ENCODE peak calls at places on chromosome 14, in four cellular contexts. One of them, this sample, is unnamed.

GRCh38 chr14:30230719-30231118 is 303.1 kb upstream of the PRKD1 start:
- DNase-seq in effector memory CD4-positive, alpha-beta T cell: no peak
- DNase-seq in astrocyte: no peak
- DNase-seq in neuronal stem cell: no peak
- DNase-seq in this sample: no peak

GRCh38 chr14:87566986-87567385 is 426.0 kb downstream of the GALC start:
- DNase-seq in effector memory CD4-positive, alpha-beta T cell: no peak
- DNase-seq in astrocyte: peak; percentile 59
- DNase-seq in neuronal stem cell: no peak
- DNase-seq in this sample: no peak

GRCh38 chr14:96616168-96616681 is 114.0 kb downstream of the PAPOLA start:
- DNase-seq in effector memory CD4-positive, alpha-beta T cell: no peak
- DNase-seq in astrocyte: no peak
- DNase-seq in neuronal stem cell: no peak
- DNase-seq in this sample: peak; percentile 44

GRCh38 chr14:92625213-92625612 is 111.6 kb downstream of the RIN3 start:
- DNase-seq in effector memory CD4-positive, alpha-beta T cell: no peak
- DNase-seq in astrocyte: peak; percentile 98
- DNase-seq in neuronal stem cell: no peak
- DNase-seq in this sample: no peak

GRCh38 chr14:28754209-28754985 is 12.2 kb upstream of the FOXG1 start:
- DNase-seq in effector memory CD4-positive, alpha-beta T cell: no peak
- DNase-seq in astrocyte: no peak
- DNase-seq in neuronal stem cell: no peak
- DNase-seq in this sample: peak; percentile 36

GRCh38 chr14:74324945-74325361 is 22.2 kb upstream of the ABCD4 start:
- DNase-seq in effector memory CD4-positive, alpha-beta T cell: no peak
- DNase-seq in astrocyte: peak; percentile 4
- DNase-seq in neuronal stem cell: peak; percentile 38
- DNase-seq in this sample: peak; percentile 25

GRCh38 chr14:93036652-93037341 is 78.9 kb downstream of the ITPK1 start:
- DNase-seq in effector memory CD4-positive, alpha-beta T cell: no peak
- DNase-seq in astrocyte: no peak
- DNase-seq in neuronal stem cell: peak; percentile 66
- DNase-seq in this sample: no peak

GRCh38 chr14:77574446-77575125 is 41.9 kb downstream of the SPTLC2 start:
- DNase-seq in effector memory CD4-positive, alpha-beta T cell: no peak
- DNase-seq in astrocyte: peak; percentile 22
- DNase-seq in neuronal stem cell: no peak
- DNase-seq in this sample: no peak

GRCh38 chr14:102908766-102909455 is 13.6 kb upstream of the AMN start:
- DNase-seq in effector memory CD4-positive, alpha-beta T cell: no peak
- DNase-seq in astrocyte: no peak
- DNase-seq in neuronal stem cell: no peak
- DNase-seq in this sample: no peak

GRCh38 chr14:59870277-59871165 is at the start of gene RTN1:
- DNase-seq in effector memory CD4-positive, alpha-beta T cell: no peak
- DNase-seq in astrocyte: peak; percentile 33
- DNase-seq in neuronal stem cell: peak; percentile 65
- DNase-seq in this sample: peak; percentile 15

GRCh38 chr14:57179273-57179672 is 89.4 kb downstream of the EXOC5 start:
- DNase-seq in effector memory CD4-positive, alpha-beta T cell: no peak
- DNase-seq in astrocyte: no peak
- DNase-seq in neuronal stem cell: no peak
- DNase-seq in this sample: no peak

GRCh38 chr14:21042918-21043317 is 756 bp downstream of the RNASE7 start:
- DNase-seq in effector memory CD4-positive, alpha-beta T cell: no peak
- DNase-seq in astrocyte: no peak
- DNase-seq in neuronal stem cell: no peak
- DNase-seq in this sample: no peak

GRCh38 chr14:89563503-89563902 is 146.5 kb upstream of the FOXN3 start:
- DNase-seq in effector memory CD4-positive, alpha-beta T cell: no peak
- DNase-seq in astrocyte: no peak
- DNase-seq in neuronal stem cell: no peak
- DNase-seq in this sample: no peak

GRCh38 chr14:67820428-67820881 is 876 bp downstream of the RAD51B start:
- DNase-seq in effector memory CD4-positive, alpha-beta T cell: no peak
- DNase-seq in astrocyte: peak; percentile 12
- DNase-seq in neuronal stem cell: no peak
- DNase-seq in this sample: peak; percentile 79

GRCh38 chr14:49240383-49240782 is 345.8 kb downstream of the RPS29 start:
- DNase-seq in effector memory CD4-positive, alpha-beta T cell: no peak
- DNase-seq in astrocyte: no peak
- DNase-seq in neuronal stem cell: no peak
- DNase-seq in this sample: no peak

GRCh38 chr14:92382677-92383076 is 59.7 kb downstream of the SLC24A4 start:
- DNase-seq in effector memory CD4-positive, alpha-beta T cell: no peak
- DNase-seq in astrocyte: no peak
- DNase-seq in neuronal stem cell: no peak
- DNase-seq in this sample: no peak

GRCh38 chr14:71658261-71658860 is 273.9 kb upstream of the RGS6 start:
- DNase-seq in effector memory CD4-positive, alpha-beta T cell: no peak
- DNase-seq in astrocyte: peak; percentile 44
- DNase-seq in neuronal stem cell: no peak
- DNase-seq in this sample: no peak

GRCh38 chr14:31229638-31230229 is 22.1 kb upstream of the HECTD1 start:
- DNase-seq in effector memory CD4-positive, alpha-beta T cell: no peak
- DNase-seq in astrocyte: peak; percentile 91
- DNase-seq in neuronal stem cell: peak; percentile 29
- DNase-seq in this sample: peak; percentile 99

GRCh38 chr14:106528717-106529116 is 1002.3 kb downstream of the TMEM121 start:
- DNase-seq in effector memory CD4-positive, alpha-beta T cell: no peak
- DNase-seq in astrocyte: no peak
- DNase-seq in neuronal stem cell: no peak
- DNase-seq in this sample: no peak

GRCh38 chr14:80446356-80446755 is 235.1 kb upstream of the DIO2 start:
- DNase-seq in effector memory CD4-positive, alpha-beta T cell: no peak
- DNase-seq in astrocyte: peak; percentile 43
- DNase-seq in neuronal stem cell: no peak
- DNase-seq in this sample: no peak

GRCh38 chr14:70921669-70922068 is 14.4 kb downstream of the PCNX1 start:
- DNase-seq in effector memory CD4-positive, alpha-beta T cell: no peak
- DNase-seq in astrocyte: no peak
- DNase-seq in neuronal stem cell: no peak
- DNase-seq in this sample: no peak

GRCh38 chr14:35403085-35403396 is 1.5 kb downstream of the NFKBIA start:
- DNase-seq in effector memory CD4-positive, alpha-beta T cell: peak; percentile 27
- DNase-seq in astrocyte: peak; percentile 66
- DNase-seq in neuronal stem cell: no peak
- DNase-seq in this sample: peak; percentile 36

GRCh38 chr14:35932659-35933159 is 106.6 kb downstream of the BRMS1L start:
- DNase-seq in effector memory CD4-positive, alpha-beta T cell: no peak
- DNase-seq in astrocyte: no peak
- DNase-seq in neuronal stem cell: no peak
- DNase-seq in this sample: no peak

GRCh38 chr14:69505338-69506240 is 21.1 kb downstream of the PLEKHD1 start:
- DNase-seq in effector memory CD4-positive, alpha-beta T cell: no peak
- DNase-seq in astrocyte: no peak
- DNase-seq in neuronal stem cell: no peak
- DNase-seq in this sample: no peak

GRCh38 chr14:103091041-103091882 is 3.3 kb upstream of the EXOC3L4 start:
- DNase-seq in effector memory CD4-positive, alpha-beta T cell: peak; percentile 61
- DNase-seq in astrocyte: no peak
- DNase-seq in neuronal stem cell: peak; percentile 45
- DNase-seq in this sample: peak; percentile 72

GRCh38 chr14:51719970-51720369 is 68.3 kb downstream of the FRMD6 start:
- DNase-seq in effector memory CD4-positive, alpha-beta T cell: no peak
- DNase-seq in astrocyte: no peak
- DNase-seq in neuronal stem cell: no peak
- DNase-seq in this sample: no peak

GRCh38 chr14:73787760-73788508 is 63.7 kb upstream of the PTGR2 start:
- DNase-seq in effector memory CD4-positive, alpha-beta T cell: no peak
- DNase-seq in astrocyte: peak; percentile 34
- DNase-seq in neuronal stem cell: no peak
- DNase-seq in this sample: no peak

GRCh38 chr14:94291906-94292525 is 1.1 kb downstream of the SERPINA10 start:
- DNase-seq in effector memory CD4-positive, alpha-beta T cell: no peak
- DNase-seq in astrocyte: no peak
- DNase-seq in neuronal stem cell: no peak
- DNase-seq in this sample: no peak

GRCh38 chr14:23559010-23559920 is 3.2 kb downstream of the THTPA start:
- DNase-seq in effector memory CD4-positive, alpha-beta T cell: peak; percentile 48
- DNase-seq in astrocyte: no peak
- DNase-seq in neuronal stem cell: peak; percentile 68
- DNase-seq in this sample: peak; percentile 42

GRCh38 chr14:89429206-89430091 is 12.4 kb upstream of the FOXN3 start:
- DNase-seq in effector memory CD4-positive, alpha-beta T cell: no peak
- DNase-seq in astrocyte: peak; percentile 63
- DNase-seq in neuronal stem cell: no peak
- DNase-seq in this sample: no peak

GRCh38 chr14:43165651-43166050 is 1341.4 kb downstream of the FSCB start:
- DNase-seq in effector memory CD4-positive, alpha-beta T cell: no peak
- DNase-seq in astrocyte: no peak
- DNase-seq in neuronal stem cell: no peak
- DNase-seq in this sample: no peak

GRCh38 chr14:23413681-23414080 is 5.6 kb upstream of the MYH6 start:
- DNase-seq in effector memory CD4-positive, alpha-beta T cell: no peak
- DNase-seq in astrocyte: no peak
- DNase-seq in neuronal stem cell: no peak
- DNase-seq in this sample: no peak

GRCh38 chr14:37526992-37527391 is 68.1 kb downstream of the FOXA1 start:
- DNase-seq in effector memory CD4-positive, alpha-beta T cell: no peak
- DNase-seq in astrocyte: no peak
- DNase-seq in neuronal stem cell: no peak
- DNase-seq in this sample: no peak

GRCh38 chr14:61701946-61702345 is 6.6 kb downstream of the HIF1A start:
- DNase-seq in effector memory CD4-positive, alpha-beta T cell: no peak
- DNase-seq in astrocyte: no peak
- DNase-seq in neuronal stem cell: no peak
- DNase-seq in this sample: no peak

GRCh38 chr14:22824711-22825359 is 4.9 kb upstream of the MRPL52 start:
- DNase-seq in effector memory CD4-positive, alpha-beta T cell: no peak
- DNase-seq in astrocyte: peak; percentile 97
- DNase-seq in neuronal stem cell: no peak
- DNase-seq in this sample: peak; percentile 88

GRCh38 chr14:101076451-101077220 is 173.1 kb upstream of the RTL1 start:
- DNase-seq in effector memory CD4-positive, alpha-beta T cell: no peak
- DNase-seq in astrocyte: no peak
- DNase-seq in neuronal stem cell: no peak
- DNase-seq in this sample: no peak

GRCh38 chr14:53539489-53540126 is 386.5 kb upstream of the DDHD1 start:
- DNase-seq in effector memory CD4-positive, alpha-beta T cell: no peak
- DNase-seq in astrocyte: peak; percentile 58
- DNase-seq in neuronal stem cell: peak; percentile 80
- DNase-seq in this sample: peak; percentile 77

GRCh38 chr14:75092698-75093097 is 23.3 kb downstream of the ZC2HC1C start:
- DNase-seq in effector memory CD4-positive, alpha-beta T cell: no peak
- DNase-seq in astrocyte: no peak
- DNase-seq in neuronal stem cell: no peak
- DNase-seq in this sample: no peak

GRCh38 chr14:21197418-21198205 is 41.7 kb upstream of the OR5AU1 start:
- DNase-seq in effector memory CD4-positive, alpha-beta T cell: no peak
- DNase-seq in astrocyte: no peak
- DNase-seq in neuronal stem cell: no peak
- DNase-seq in this sample: no peak

GRCh38 chr14:101657372-101657771 is 96.1 kb downstream of the DIO3 start:
- DNase-seq in effector memory CD4-positive, alpha-beta T cell: no peak
- DNase-seq in astrocyte: no peak
- DNase-seq in neuronal stem cell: no peak
- DNase-seq in this sample: no peak

DNA sequence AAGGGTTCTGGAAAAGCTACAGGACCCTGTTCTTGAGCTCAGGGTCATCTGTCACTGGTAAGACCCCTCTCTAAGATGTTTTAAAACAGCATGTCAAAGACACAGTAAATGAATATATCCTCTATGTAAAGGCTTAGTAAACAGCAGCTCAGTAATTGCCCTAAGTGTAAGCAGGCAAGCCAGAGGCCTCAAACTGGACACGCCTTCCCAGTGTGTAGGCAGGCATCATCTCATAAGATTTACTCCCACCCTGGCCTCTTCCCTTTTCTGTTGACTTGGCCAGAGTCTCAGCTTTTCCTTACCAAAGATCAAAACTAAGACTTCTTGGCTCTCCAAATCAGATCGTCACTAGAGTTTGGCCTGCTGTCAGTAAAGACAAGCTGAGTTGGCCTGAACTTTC is 55.5 kb upstream of the RNU6-8 start:
- DNase-seq in effector memory CD4-positive, alpha-beta T cell: no peak
- DNase-seq in astrocyte: no peak
- DNase-seq in neuronal stem cell: no peak
- DNase-seq in this sample: no peak
- H3K27ac ChIP-seq in effector memory CD4-positive, alpha-beta T cell: no peak overlapping the region
- H3K27ac ChIP-seq in astrocyte: no peak overlapping the region
- H3K27ac ChIP-seq in neuronal stem cell: no peak overlapping the region
- H3K27ac ChIP-seq in this sample: no peak overlapping the region

GRCh38 chr14:27387458-27387857 is 789.6 kb upstream of the NOVA1 start:
- DNase-seq in effector memory CD4-positive, alpha-beta T cell: no peak
- DNase-seq in astrocyte: peak; percentile 65
- DNase-seq in neuronal stem cell: no peak
- DNase-seq in this sample: no peak

GRCh38 chr14:27389402-27389801 is 791.6 kb upstream of the NOVA1 start:
- DNase-seq in effector memory CD4-positive, alpha-beta T cell: no peak
- DNase-seq in astrocyte: peak; percentile 73
- DNase-seq in neuronal stem cell: no peak
- DNase-seq in this sample: no peak

GRCh38 chr14:27390130-27390529 is 792.3 kb upstream of the NOVA1 start:
- DNase-seq in effector memory CD4-positive, alpha-beta T cell: no peak
- DNase-seq in astrocyte: peak; percentile 13
- DNase-seq in neuronal stem cell: no peak
- DNase-seq in this sample: no peak

GRCh38 chr14:27392153-27392552 is 794.3 kb upstream of the NOVA1 start:
- DNase-seq in effector memory CD4-positive, alpha-beta T cell: no peak
- DNase-seq in astrocyte: peak; percentile 91
- DNase-seq in neuronal stem cell: no peak
- DNase-seq in this sample: no peak

GRCh38 chr14:27391331-27391730 is 793.5 kb upstream of the NOVA1 start:
- DNase-seq in effector memory CD4-positive, alpha-beta T cell: no peak
- DNase-seq in astrocyte: peak; percentile 74
- DNase-seq in neuronal stem cell: no peak
- DNase-seq in this sample: no peak
- H3K9me3 ChIP-seq in effector memory CD4-positive, alpha-beta T cell: no peaks in the 10 kb centered on the region
- H3K9me3 ChIP-seq in astrocyte: no peaks in the 10 kb centered on the region
- H3K9me3 ChIP-seq in neuronal stem cell: no peaks in the 10 kb centered on the region
- H3K9me3 ChIP-seq in this sample: peaks cover 1% of the 10 kb centered on the region

DNA sequence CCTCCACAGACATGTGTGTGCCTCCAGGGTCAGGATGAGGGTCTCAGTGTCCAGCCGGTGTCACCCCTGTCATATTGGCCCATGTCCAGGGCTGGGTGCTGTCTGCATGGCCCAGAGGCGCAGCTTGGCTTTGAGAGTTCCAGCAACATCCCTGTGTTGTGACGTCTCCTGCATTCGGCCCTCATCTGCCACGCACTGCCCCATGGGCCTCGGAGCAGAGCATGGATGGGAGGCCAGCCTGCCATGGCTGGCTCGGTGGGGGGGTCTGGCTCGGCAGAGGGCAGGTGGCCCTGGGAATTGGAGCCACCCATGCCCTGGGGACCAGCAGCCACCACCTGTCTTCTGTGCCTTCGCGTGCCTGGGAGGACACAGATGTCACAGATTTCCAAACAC is 10.8 kb upstream of the TEX22 start:
- DNase-seq in effector memory CD4-positive, alpha-beta T cell: no peak
- DNase-seq in astrocyte: no peak
- DNase-seq in neuronal stem cell: no peak
- DNase-seq in this sample: no peak
- H3K4me1 ChIP-seq in effector memory CD4-positive, alpha-beta T cell: no peaks in the 10 kb centered on the region
- H3K4me1 ChIP-seq in astrocyte: no peaks in the 10 kb centered on the region
- H3K4me1 ChIP-seq in neuronal stem cell: no peaks in the 10 kb centered on the region
- H3K4me1 ChIP-seq in this sample: no peaks in the 10 kb centered on the region

GRCh38 chr14:58701576-58701975 is 63.8 kb downstream of the DACT1 start:
- DNase-seq in effector memory CD4-positive, alpha-beta T cell: no peak
- DNase-seq in astrocyte: no peak
- DNase-seq in neuronal stem cell: no peak
- DNase-seq in this sample: no peak
- H3K27ac ChIP-seq in effector memory CD4-positive, alpha-beta T cell: no peak overlapping the region
- H3K27ac ChIP-seq in astrocyte: no peak overlapping the region
- H3K27ac ChIP-seq in neuronal stem cell: no peak overlapping the region
- H3K27ac ChIP-seq in this sample: no peak overlapping the region

This sample was measured in small intestine.